ENCODE peak calls at places on chromosomes 12 and 14, in four cellular contexts. One of them, this sample, is unnamed.

GRCh38 chr14:50762001-50762930 is 68.7 kb downstream of the NIN start:
- DNase-seq in DND-41: no peak
- DNase-seq in neural progenitor cell: no peak
- DNase-seq in uterus: no peak
- DNase-seq in this sample: no peak

GRCh38 chr14:50452979-50453705 is 56.5 kb upstream of the CDKL1 start:
- DNase-seq in uterus: no peak
- DNase-seq in neural progenitor cell: no peak
- DNase-seq in DND-41: no peak
- DNase-seq in this sample: no peak

GRCh38 chr12:117441751-117442150 is 80.3 kb upstream of the NOS1 start:
- DNase-seq in DND-41: no peak
- DNase-seq in neural progenitor cell: no peak
- DNase-seq in uterus: no peak
- DNase-seq in this sample: no peak

GRCh38 chr12:103495783-103496456 is at the start of gene C12orf42:
- DNase-seq in uterus: no peak
- DNase-seq in DND-41: no peak
- DNase-seq in neural progenitor cell: peak; percentile 71
- DNase-seq in this sample: peak; percentile 28

GRCh38 chr14:104856869-104857860 is 7.9 kb upstream of the CEP170B start:
- DNase-seq in DND-41: no peak
- DNase-seq in neural progenitor cell: peak; percentile 32
- DNase-seq in uterus: no peak
- DNase-seq in this sample: no peak

GRCh38 chr12:25121916-25122315 is 73.0 kb downstream of the DNAI7 start:
- DNase-seq in DND-41: no peak
- DNase-seq in uterus: no peak
- DNase-seq in neural progenitor cell: no peak
- DNase-seq in this sample: no peak

GRCh38 chr12:82805812-82806497 is 119.2 kb downstream of the TMTC2 start:
- DNase-seq in uterus: no peak
- DNase-seq in neural progenitor cell: no peak
- DNase-seq in DND-41: no peak
- DNase-seq in this sample: no peak

GRCh38 chr12:111850526-111850925 is 8.5 kb downstream of the MAPKAPK5 start:
- DNase-seq in DND-41: no peak
- DNase-seq in uterus: no peak
- DNase-seq in neural progenitor cell: no peak
- DNase-seq in this sample: no peak

GRCh38 chr12:53424626-53425514 is 1.2 kb downstream of the AMHR2 start:
- DNase-seq in DND-41: no peak
- DNase-seq in uterus: no peak
- DNase-seq in neural progenitor cell: peak; percentile 38
- DNase-seq in this sample: no peak

GRCh38 chr12:130971871-130972588 is 18.3 kb downstream of the ADGRD1 start:
- DNase-seq in neural progenitor cell: no peak
- DNase-seq in uterus: no peak
- DNase-seq in DND-41: no peak
- DNase-seq in this sample: no peak

GRCh38 chr14:103628221-103628683 is 759 bp upstream of the KLC1 start:
- DNase-seq in neural progenitor cell: peak; percentile 78
- DNase-seq in DND-41: no peak
- DNase-seq in uterus: peak; percentile 69
- DNase-seq in this sample: no peak

GRCh38 chr12:52020539-52021336 is 14.0 kb downstream of the TAMALIN start:
- DNase-seq in uterus: peak; percentile 59
- DNase-seq in DND-41: peak; percentile 79
- DNase-seq in neural progenitor cell: peak; percentile 85
- DNase-seq in this sample: peak; percentile 71

GRCh38 chr12:50554651-50555050 is 49.9 kb downstream of the DIP2B start:
- DNase-seq in neural progenitor cell: no peak
- DNase-seq in uterus: no peak
- DNase-seq in DND-41: no peak
- DNase-seq in this sample: no peak

GRCh38 chr12:93896427-93896826 is 219.3 kb downstream of the CRADD start:
- DNase-seq in DND-41: no peak
- DNase-seq in uterus: no peak
- DNase-seq in neural progenitor cell: peak; percentile 8
- DNase-seq in this sample: no peak

GRCh38 chr14:28952707-28953106 is 186.1 kb downstream of the FOXG1 start:
- DNase-seq in DND-41: no peak
- DNase-seq in neural progenitor cell: no peak
- DNase-seq in uterus: no peak
- DNase-seq in this sample: no peak

GRCh38 chr12:19236656-19237055 is 107.1 kb downstream of the PLEKHA5 start:
- DNase-seq in DND-41: no peak
- DNase-seq in uterus: no peak
- DNase-seq in neural progenitor cell: no peak
- DNase-seq in this sample: no peak

GRCh38 chr14:89343356-89343755 is 73.7 kb downstream of the FOXN3 start:
- DNase-seq in DND-41: no peak
- DNase-seq in neural progenitor cell: no peak
- DNase-seq in uterus: no peak
- DNase-seq in this sample: no peak

GRCh38 chr14:104359969-104360442 is 219.6 kb upstream of the C14orf180 start:
- DNase-seq in uterus: no peak
- DNase-seq in DND-41: no peak
- DNase-seq in neural progenitor cell: no peak
- DNase-seq in this sample: no peak

GRCh38 chr14:77053046-77053841 is 24.7 kb upstream of the IRF2BPL start:
- DNase-seq in neural progenitor cell: peak; percentile 88
- DNase-seq in DND-41: peak; percentile 86
- DNase-seq in uterus: peak; percentile 77
- DNase-seq in this sample: peak; percentile 88

GRCh38 chr14:52325632-52326031 is 11.5 kb downstream of the PTGER2 start:
- DNase-seq in neural progenitor cell: no peak
- DNase-seq in uterus: no peak
- DNase-seq in DND-41: no peak
- DNase-seq in this sample: no peak
- H3K4me1 ChIP-seq in neural progenitor cell: no peaks in the 10 kb centered on the region
- H3K4me1 ChIP-seq in uterus: no peaks in the 10 kb centered on the region
- H3K4me1 ChIP-seq in DND-41: peaks cover 10% of the 10 kb centered on the region
- H3K4me1 ChIP-seq in this sample: peaks cover 33% of the 10 kb centered on the region

GRCh38 chr14:33676135-33676566 is 274.7 kb downstream of the EGLN3 start:
- DNase-seq in neural progenitor cell: peak; percentile 80
- DNase-seq in uterus: no peak
- DNase-seq in DND-41: peak; percentile 4
- DNase-seq in this sample: no peak
- TF ChIP-seq CTCF in neural progenitor cell: peak; percentile 65
- TF ChIP-seq CTCF in uterus: no peak
- TF ChIP-seq CTCF in DND-41: peak; percentile 31
- TF ChIP-seq CTCF in this sample: no peak

DNA sequence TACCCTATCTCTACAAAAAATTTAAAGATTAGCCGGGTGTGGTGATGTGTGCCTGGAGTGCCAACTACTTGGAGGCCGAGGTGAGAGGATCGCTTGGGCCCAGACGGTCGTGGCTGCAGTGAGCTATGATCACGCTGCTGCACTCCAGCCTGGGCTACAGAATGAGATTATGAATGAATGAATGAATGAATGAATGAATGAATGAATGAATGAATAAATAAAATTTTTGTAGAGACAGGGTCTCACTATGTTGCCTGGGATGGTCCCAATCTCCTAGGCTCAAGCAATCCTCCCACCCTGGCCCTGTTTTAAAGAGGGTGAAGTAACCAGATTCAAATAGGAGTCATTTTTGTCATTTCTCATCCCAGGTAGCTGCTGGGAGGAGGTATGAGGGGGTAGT is 176.2 kb upstream of the HIF1A start:
- DNase-seq in uterus: no peak
- DNase-seq in neural progenitor cell: no peak
- DNase-seq in DND-41: no peak
- DNase-seq in this sample: no peak
- H3K4me1 ChIP-seq in uterus: no peaks in the 10 kb centered on the region
- H3K4me1 ChIP-seq in neural progenitor cell: no peaks in the 10 kb centered on the region
- H3K4me1 ChIP-seq in DND-41: no peaks in the 10 kb centered on the region
- H3K4me1 ChIP-seq in this sample: peaks cover 67% of the 10 kb centered on the region

GRCh38 chr14:54221971-54222370 is 174.8 kb upstream of the CDKN3 start:
- DNase-seq in DND-41: no peak
- DNase-seq in uterus: no peak
- DNase-seq in neural progenitor cell: peak; percentile 52
- DNase-seq in this sample: no peak
- TF ChIP-seq CTCF in DND-41: no peak
- TF ChIP-seq CTCF in uterus: no peak
- TF ChIP-seq CTCF in neural progenitor cell: peak; percentile 33
- TF ChIP-seq CTCF in this sample: no peak

GRCh38 chr14:95486875-95487668 is 29.4 kb downstream of the SYNE3 start:
- DNase-seq in uterus: no peak
- DNase-seq in neural progenitor cell: no peak
- DNase-seq in DND-41: no peak
- DNase-seq in this sample: no peak
- H3K4me1 ChIP-seq in uterus: peaks cover 19% of the 10 kb centered on the region
- H3K4me1 ChIP-seq in neural progenitor cell: peaks cover 15% of the 10 kb centered on the region
- H3K4me1 ChIP-seq in DND-41: no peaks in the 10 kb centered on the region
- H3K4me1 ChIP-seq in this sample: peaks cover 8% of the 10 kb centered on the region

GRCh38 chr12:108822458-108823205 is 34.8 kb downstream of the SSH1 start:
- DNase-seq in DND-41: no peak
- DNase-seq in neural progenitor cell: no peak
- DNase-seq in uterus: no peak
- DNase-seq in this sample: no peak
- TF ChIP-seq CTCF in DND-41: no peak
- TF ChIP-seq CTCF in neural progenitor cell: no peak
- TF ChIP-seq CTCF in uterus: no peak
- TF ChIP-seq CTCF in this sample: no peak

GRCh38 chr12:104707179-104707578 is 250.4 kb downstream of the CHST11 start:
- DNase-seq in DND-41: no peak
- DNase-seq in uterus: no peak
- DNase-seq in neural progenitor cell: no peak
- DNase-seq in this sample: no peak
- H3K4me1 ChIP-seq in DND-41: peaks cover 21% of the 10 kb centered on the region
- H3K4me1 ChIP-seq in uterus: no peaks in the 10 kb centered on the region
- H3K4me1 ChIP-seq in neural progenitor cell: peaks cover 13% of the 10 kb centered on the region
- H3K4me1 ChIP-seq in this sample: no peaks in the 10 kb centered on the region

GRCh38 chr14:102545461-102546265 is 36.1 kb upstream of the ANKRD9 start:
- DNase-seq in neural progenitor cell: peak; percentile 52
- DNase-seq in uterus: no peak
- DNase-seq in DND-41: no peak
- DNase-seq in this sample: no peak
- TF ChIP-seq CTCF in neural progenitor cell: peak; percentile 25
- TF ChIP-seq CTCF in uterus: no peak
- TF ChIP-seq CTCF in DND-41: no peak
- TF ChIP-seq CTCF in this sample: no peak

DNA sequence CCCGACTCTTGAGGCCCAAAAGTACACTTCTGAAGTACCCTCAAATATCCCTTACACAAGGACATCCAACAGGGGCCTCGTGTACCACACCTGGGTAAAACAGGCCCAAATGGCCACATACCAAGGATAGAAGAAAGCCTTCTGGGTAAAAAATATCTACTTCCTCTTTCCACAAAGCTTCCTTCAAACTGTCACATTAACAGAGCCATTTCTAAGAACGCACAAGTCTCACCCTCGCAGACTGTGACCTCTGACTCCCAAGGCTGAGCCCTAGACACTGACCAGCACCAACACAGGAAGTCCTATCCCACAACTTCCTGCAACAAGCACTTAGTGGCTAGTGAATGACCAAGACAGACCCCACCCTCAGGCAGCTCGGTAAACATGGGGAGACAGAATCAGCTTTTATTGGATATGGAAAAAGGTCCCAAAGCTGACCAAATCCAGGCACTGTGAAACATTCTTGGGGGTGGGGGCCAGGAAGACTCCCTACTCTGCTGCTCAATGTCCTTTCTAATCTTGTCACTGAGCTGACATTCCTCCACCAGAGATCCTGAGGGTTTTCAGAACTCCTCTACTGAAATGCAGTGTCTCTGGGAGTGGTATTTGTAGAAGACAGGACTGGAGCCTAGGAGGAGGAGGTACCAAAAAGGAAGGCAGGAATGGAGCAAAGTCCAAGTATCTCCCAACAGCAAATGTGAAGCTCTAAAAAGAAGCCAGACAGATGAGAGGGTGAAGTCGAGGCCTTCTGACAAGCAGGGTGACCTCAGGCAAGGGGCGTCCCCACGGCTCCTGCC is 15.9 kb downstream of the KCTD10 start:
- DNase-seq in DND-41: no peak
- DNase-seq in uterus: no peak
- DNase-seq in neural progenitor cell: no peak
- DNase-seq in this sample: no peak
- H3K4me1 ChIP-seq in DND-41: no peaks in the 10 kb centered on the region
- H3K4me1 ChIP-seq in uterus: peaks cover 41% of the 10 kb centered on the region
- H3K4me1 ChIP-seq in neural progenitor cell: peaks cover 40% of the 10 kb centered on the region
- H3K4me1 ChIP-seq in this sample: peaks cover 16% of the 10 kb centered on the region

GRCh38 chr14:58884442-58884841 is 246.7 kb downstream of the DACT1 start:
- DNase-seq in neural progenitor cell: no peak
- DNase-seq in DND-41: no peak
- DNase-seq in uterus: no peak
- DNase-seq in this sample: no peak
- TF ChIP-seq CTCF in neural progenitor cell: peak; percentile 37
- TF ChIP-seq CTCF in DND-41: peak; percentile 49
- TF ChIP-seq CTCF in uterus: no peak
- TF ChIP-seq CTCF in this sample: no peak